ENCODE peak calls at places on chromosomes 11 and 22, in four cellular contexts. B, K, V and E are unnamed samples.
A peak's percentile ranks its signal among the peaks of the same experiment; 100 is the strongest.

GRCh38 chr22:23527971-23528740 is 51.9 kb downstream of the IGLL1 start:
- DNase-seq in B (no peak), V (no peak), K (no peak), E (no peak)

GRCh38 chr11:118064956-118065355 is 11.9 kb upstream of the TMPRSS4 start:
- DNase-seq in B (no peak), K (no peak), V (no peak), E (no peak)

GRCh38 chr22:33715626-33716025 is 204.7 kb downstream of the LARGE1 start:
- DNase-seq in V (no peak), K (no peak), B (no peak), E (no peak)

GRCh38 chr11:94794287-94795168 is 26.4 kb downstream of the AMOTL1 start:
- DNase-seq in B (peak; percentile 86), V (peak; percentile 58), K (peak; percentile 41), E (no peak)

GRCh38 chr11:8087756-8088155 is 6.7 kb downstream of the TUB start:
- DNase-seq in V (no peak), B (no peak), K (no peak), E (no peak)

GRCh38 chr11:119520400-119520799 is 97.4 kb upstream of the THY1 start:
- DNase-seq in K (no peak), V (no peak), B (no peak), E (no peak)

GRCh38 chr11:124535552-124536232 is 7.8 kb downstream of the OR8B12 start:
- DNase-seq in K (no peak), B (no peak), V (no peak), E (no peak)

GRCh38 chr11:123308077-123308476 is 113.0 kb upstream of the CLMP start:
- DNase-seq in V (no peak), K (no peak), B (no peak), E (no peak)

GRCh38 chr11:102309621-102310541 is 7.4 kb upstream of the BIRC3 start:
- DNase-seq in K (no peak), V (no peak), B (no peak), E (peak; percentile 38)

GRCh38 chr22:42992886-42993479 is 22.0 kb downstream of the PACSIN2 start:
- DNase-seq in B (no peak), V (no peak), K (no peak), E (no peak)

GRCh38 chr11:128718064-128718463 is 24.2 kb downstream of the FLI1 start:
- DNase-seq in B (no peak), V (no peak), K (no peak), E (no peak)

GRCh38 chr11:7499046-7499445 is 13.7 kb downstream of the OLFML1 start:
- DNase-seq in K (no peak), B (no peak), V (no peak), E (no peak)

GRCh38 chr22:36486619-36487384 is 5.4 kb upstream of the TXN2 start:
- DNase-seq in B (peak; percentile 47), V (no peak), K (no peak), E (peak; percentile 80)

GRCh38 chr22:50419116-50419515 is 55.7 kb downstream of the SBF1 start:
- DNase-seq in V (no peak), K (no peak), B (no peak), E (no peak)

GRCh38 chr22:50477923-50478322 is 3.1 kb upstream of the SBF1 start:
- DNase-seq in V (no peak), B (no peak), K (no peak), E (no peak)

GRCh38 chr11:63553759-63554158 is 9.4 kb downstream of the PLAAT2 start:
- DNase-seq in V (no peak), B (no peak), K (no peak), E (peak; percentile 78)

GRCh38 chr11:117830674-117831351 is 6.3 kb upstream of the FXYD2 start:
- DNase-seq in B (no peak), K (peak; percentile 8), V (peak; percentile 21), E (peak; percentile 35)

GRCh38 chr22:19713650-19714319 is 518 bp upstream of the SEPTIN5 start:
- DNase-seq in K (no peak), V (no peak), B (no peak), E (no peak)

GRCh38 chr11:35579557-35580396 is 38.5 kb upstream of the FJX1 start:
- DNase-seq in B (peak; percentile 76), K (no peak), V (no peak), E (no peak)

GRCh38 chr11:71338806-71339177 is 86.4 kb upstream of the SHANK2 start:
- DNase-seq in B (no peak), K (no peak), V (no peak), E (no peak)

GRCh38 chr11:97140885-97141494 is 751.2 kb downstream of the JRKL start:
- DNase-seq in V (no peak), B (peak; percentile 16), K (no peak), E (no peak)
- TF ChIP-seq CTCF in V (no peak), B (peak; percentile 78), K (no peak), E (peak; percentile 25)

GRCh38 chr11:121063728-121064127 is 37.3 kb upstream of the TECTA start:
- DNase-seq in B (no peak), V (no peak), K (no peak), E (peak; percentile 4)
- TF ChIP-seq CTCF in B (peak; percentile 46), V (no peak), K (no peak), E (peak; percentile 60)

GRCh38 chr11:32485733-32486132 is 50.4 kb upstream of the WT1 start:
- DNase-seq in V (no peak), B (no peak), K (no peak), E (no peak)

GRCh38 chr11:32489464-32489863 is 54.1 kb upstream of the WT1 start:
- DNase-seq in B (no peak), V (no peak), K (no peak), E (no peak)

GRCh38 chr11:32487270-32487669 is 51.9 kb upstream of the WT1 start:
- DNase-seq in K (no peak), B (no peak), V (no peak), E (no peak)
- TF ChIP-seq CTCF in K (no peak), B (peak; percentile 23), V (no peak), E (no peak)

DNA sequence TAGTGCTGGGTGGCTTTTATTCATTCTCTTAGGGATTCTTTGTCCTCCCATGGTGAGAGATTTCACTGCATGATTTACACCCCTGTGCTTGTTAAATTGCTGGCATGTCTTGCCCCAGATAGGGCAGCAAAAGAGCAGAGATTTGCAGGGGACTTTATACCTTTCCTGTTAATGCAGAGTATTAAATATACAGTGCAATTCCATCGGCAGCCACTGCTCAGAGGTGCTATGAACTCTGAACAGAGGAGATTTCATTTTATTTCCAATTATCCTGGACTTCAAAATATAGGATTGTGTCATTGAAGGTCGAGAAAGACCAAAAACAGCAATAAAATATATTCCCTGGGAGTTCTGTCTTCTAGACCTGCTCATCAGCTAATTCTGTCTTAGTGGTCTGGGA is 263.4 kb upstream of the NCAM1 start:
- DNase-seq in V (no peak), B (no peak), K (no peak), E (no peak)
- TF ChIP-seq CTCF in V (no peak), B (peak; percentile 13), K (no peak), E (no peak)

GRCh38 chr11:111455291-111456085 is 56.7 kb downstream of the BTG4 start:
- DNase-seq in K (no peak), B (no peak), V (no peak), E (no peak)

GRCh38 chr11:111456086-111456858 is 55.9 kb downstream of the BTG4 start:
- DNase-seq in V (no peak), K (no peak), B (no peak), E (no peak)

GRCh38 chr11:111452817-111453607 is 59.2 kb downstream of the BTG4 start:
- DNase-seq in K (no peak), B (no peak), V (no peak), E (no peak)

GRCh38 chr11:111456859-111457730 is 55.1 kb downstream of the BTG4 start:
- DNase-seq in K (no peak), B (no peak), V (no peak), E (no peak)

GRCh38 chr11:111454561-111455192 is 57.5 kb downstream of the BTG4 start:
- DNase-seq in V (no peak), K (no peak), B (peak; percentile 82), E (peak; percentile 87)
- TF ChIP-seq CTCF in V (no peak), K (no peak), B (peak; percentile 56), E (peak; percentile 72)

GRCh38 chr11:65325435-65325834 is 8.2 kb upstream of the DPF2 start:
- DNase-seq in B (no peak), V (no peak), K (no peak), E (no peak)

GRCh38 chr11:65329503-65329902 is 4.1 kb upstream of the DPF2 start:
- DNase-seq in K (no peak), V (no peak), B (no peak), E (no peak)

GRCh38 chr11:65330544-65330943 is 3.1 kb upstream of the DPF2 start:
- DNase-seq in B (no peak), K (no peak), V (no peak), E (no peak)

GRCh38 chr11:65334696-65335295 is 1.1 kb downstream of the DPF2 start:
- DNase-seq in K (no peak), B (no peak), V (no peak), E (no peak)

GRCh38 chr11:65329944-65330403 is 3.7 kb upstream of the DPF2 start:
- DNase-seq in K (peak; percentile 82), B (peak; percentile 64), V (peak; percentile 91), E (peak; percentile 97)
- TF ChIP-seq CTCF in K (peak; percentile 80), B (peak; percentile 79), V (peak; percentile 79), E (peak; percentile 92)

GRCh38 chr11:113272927-113273615 is 41.3 kb upstream of the TTC12 start:
- DNase-seq in V (no peak), B (no peak), K (no peak), E (no peak)
- TF ChIP-seq CTCF in V (no peak), B (no peak), K (no peak), E (no peak)

GRCh38 chr22:26134654-26135330 is 34.5 kb upstream of the SEZ6L start:
- DNase-seq in K (no peak), V (no peak), B (no peak), E (peak; percentile 29)
- TF ChIP-seq CTCF in K (no peak), V (no peak), B (no peak), E (peak; percentile 35)

GRCh38 chr11:31237819-31238771 is 131.4 kb downstream of the DCDC1 start:
- DNase-seq in K (no peak), B (peak; percentile 5), V (no peak), E (no peak)

GRCh38 chr11:31236052-31236652 is 133.4 kb downstream of the DCDC1 start:
- DNase-seq in K (no peak), B (peak; percentile 9), V (no peak), E (no peak)

GRCh38 chr11:31233425-31233824 is 136.1 kb downstream of the DCDC1 start:
- DNase-seq in B (peak; percentile 6), K (no peak), V (no peak), E (no peak)
- TF ChIP-seq CTCF in B (peak; percentile 64), K (no peak), V (no peak), E (no peak)

DNA sequence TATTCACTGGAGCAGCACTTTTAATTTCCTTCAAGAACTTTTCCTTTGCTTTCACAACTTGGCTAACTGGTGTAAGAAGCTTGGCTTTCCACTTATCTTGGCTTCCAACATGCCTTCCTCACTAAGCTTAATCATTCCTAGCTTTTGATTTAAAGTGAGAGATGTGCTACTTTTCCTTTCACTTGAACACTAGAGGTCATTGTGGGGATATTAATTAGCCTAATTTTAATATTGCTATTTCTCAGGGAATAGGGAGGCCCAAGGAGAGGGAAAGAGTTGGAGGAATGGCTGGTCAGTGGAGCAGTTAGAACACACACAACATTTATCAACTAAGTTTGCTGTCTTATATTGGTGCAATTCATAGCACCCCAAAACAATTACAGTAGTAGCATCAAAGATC is 24.6 kb upstream of the CCDC90B start:
- DNase-seq in K (no peak), B (no peak), V (no peak), E (no peak)
- TF ChIP-seq CTCF in K (no peak), B (no peak), V (no peak), E (no peak)